ENCODE peak calls at places on chromosomes 13 and 19, in ten cellular contexts. One of them, this sample, is unnamed.

GRCh38 chr13:38707433-38707832 is 20.6 kb downstream of the FREM2 start:
- DNase-seq in MCF 10A: no peak
- DNase-seq in ascending aorta: no peak
- DNase-seq in stomach: no peak
- DNase-seq in CD4-positive, alpha-beta T cell: no peak
- DNase-seq in fibroblast of villous mesenchyme: no peak
- DNase-seq in body of pancreas: no peak
- DNase-seq in WTC11: no peak
- DNase-seq in AG04449: no peak
- DNase-seq in A673: no peak
- DNase-seq in this sample: no peak

GRCh38 chr13:99655351-99656091 is 154.2 kb downstream of the TM9SF2 start:
- DNase-seq in MCF 10A: peak
- DNase-seq in ascending aorta: no peak
- DNase-seq in stomach: no peak
- DNase-seq in CD4-positive, alpha-beta T cell: no peak
- DNase-seq in fibroblast of villous mesenchyme: no peak
- DNase-seq in body of pancreas: peak
- DNase-seq in WTC11: no peak
- DNase-seq in AG04449: no peak
- DNase-seq in A673: no peak
- DNase-seq in this sample: no peak

GRCh38 chr13:33351324-33351723 is 65.8 kb upstream of the STARD13 start:
- DNase-seq in MCF 10A: no peak
- DNase-seq in ascending aorta: no peak
- DNase-seq in stomach: no peak
- DNase-seq in CD4-positive, alpha-beta T cell: no peak
- DNase-seq in fibroblast of villous mesenchyme: peak
- DNase-seq in body of pancreas: peak
- DNase-seq in WTC11: no peak
- DNase-seq in AG04449: no peak
- DNase-seq in A673: peak
- DNase-seq in this sample: no peak

GRCh38 chr19:47035495-47036232 is 12.8 kb downstream of the TMEM160 start:
- DNase-seq in MCF 10A: peak
- DNase-seq in ascending aorta: peak
- DNase-seq in stomach: peak
- DNase-seq in CD4-positive, alpha-beta T cell: peak
- DNase-seq in fibroblast of villous mesenchyme: peak
- DNase-seq in body of pancreas: peak
- DNase-seq in WTC11: peak
- DNase-seq in AG04449: no peak
- DNase-seq in A673: peak
- DNase-seq in this sample: peak

GRCh38 chr13:65292488-65292901 is 1937.6 kb downstream of the PCDH9 start:
- DNase-seq in MCF 10A: peak
- DNase-seq in ascending aorta: no peak
- DNase-seq in stomach: no peak
- DNase-seq in CD4-positive, alpha-beta T cell: no peak
- DNase-seq in fibroblast of villous mesenchyme: peak
- DNase-seq in body of pancreas: no peak
- DNase-seq in WTC11: no peak
- DNase-seq in AG04449: peak
- DNase-seq in A673: peak
- DNase-seq in this sample: no peak

GRCh38 chr19:42280761-42281174 is 11.7 kb downstream of the CIC start:
- DNase-seq in MCF 10A: peak
- DNase-seq in ascending aorta: peak
- DNase-seq in stomach: no peak
- DNase-seq in CD4-positive, alpha-beta T cell: no peak
- DNase-seq in fibroblast of villous mesenchyme: peak
- DNase-seq in body of pancreas: no peak
- DNase-seq in WTC11: no peak
- DNase-seq in AG04449: no peak
- DNase-seq in A673: no peak
- DNase-seq in this sample: no peak

GRCh38 chr19:45117167-45117594 is 24.2 kb downstream of the PPP1R37 start:
- DNase-seq in MCF 10A: no peak
- DNase-seq in ascending aorta: no peak
- DNase-seq in stomach: no peak
- DNase-seq in CD4-positive, alpha-beta T cell: peak
- DNase-seq in fibroblast of villous mesenchyme: peak
- DNase-seq in body of pancreas: no peak
- DNase-seq in WTC11: no peak
- DNase-seq in AG04449: no peak
- DNase-seq in A673: peak
- DNase-seq in this sample: no peak

GRCh38 chr19:39498262-39499081 is at the start of gene DLL3:
- DNase-seq in MCF 10A: no peak
- DNase-seq in ascending aorta: no peak
- DNase-seq in stomach: no peak
- DNase-seq in CD4-positive, alpha-beta T cell: no peak
- DNase-seq in fibroblast of villous mesenchyme: peak
- DNase-seq in body of pancreas: no peak
- DNase-seq in WTC11: peak
- DNase-seq in AG04449: no peak
- DNase-seq in A673: peak
- DNase-seq in this sample: no peak

GRCh38 chr13:85864963-85865530 is 65.8 kb upstream of the SLITRK6 start:
- DNase-seq in MCF 10A: peak
- DNase-seq in ascending aorta: no peak
- DNase-seq in stomach: no peak
- DNase-seq in CD4-positive, alpha-beta T cell: no peak
- DNase-seq in fibroblast of villous mesenchyme: no peak
- DNase-seq in body of pancreas: no peak
- DNase-seq in WTC11: peak
- DNase-seq in AG04449: no peak
- DNase-seq in A673: peak
- DNase-seq in this sample: no peak

GRCh38 chr13:91804724-91805123 is 406.3 kb downstream of the GPC5 start:
- DNase-seq in MCF 10A: no peak
- DNase-seq in ascending aorta: no peak
- DNase-seq in stomach: no peak
- DNase-seq in CD4-positive, alpha-beta T cell: no peak
- DNase-seq in fibroblast of villous mesenchyme: no peak
- DNase-seq in body of pancreas: no peak
- DNase-seq in WTC11: no peak
- DNase-seq in AG04449: no peak
- DNase-seq in A673: no peak
- DNase-seq in this sample: no peak

GRCh38 chr19:16418597-16418962 is 53.2 kb downstream of the EPS15L1 start:
- DNase-seq in MCF 10A: no peak
- DNase-seq in ascending aorta: no peak
- DNase-seq in stomach: no peak
- DNase-seq in CD4-positive, alpha-beta T cell: no peak
- DNase-seq in fibroblast of villous mesenchyme: no peak
- DNase-seq in body of pancreas: no peak
- DNase-seq in WTC11: no peak
- DNase-seq in AG04449: no peak
- DNase-seq in A673: no peak
- DNase-seq in this sample: no peak

GRCh38 chr13:113176292-113176691 is 17.8 kb downstream of the PROZ start:
- DNase-seq in MCF 10A: no peak
- DNase-seq in ascending aorta: no peak
- DNase-seq in stomach: no peak
- DNase-seq in CD4-positive, alpha-beta T cell: no peak
- DNase-seq in fibroblast of villous mesenchyme: no peak
- DNase-seq in body of pancreas: no peak
- DNase-seq in WTC11: no peak
- DNase-seq in AG04449: no peak
- DNase-seq in A673: no peak
- DNase-seq in this sample: no peak

GRCh38 chr13:26943748-26944147 is 183.2 kb upstream of the GPR12 start:
- DNase-seq in MCF 10A: no peak
- DNase-seq in ascending aorta: no peak
- DNase-seq in stomach: no peak
- DNase-seq in CD4-positive, alpha-beta T cell: no peak
- DNase-seq in fibroblast of villous mesenchyme: no peak
- DNase-seq in body of pancreas: no peak
- DNase-seq in WTC11: no peak
- DNase-seq in AG04449: no peak
- DNase-seq in A673: no peak
- DNase-seq in this sample: no peak

GRCh38 chr13:95226051-95226450 is 75.2 kb downstream of the ABCC4 start:
- DNase-seq in MCF 10A: no peak
- DNase-seq in ascending aorta: no peak
- DNase-seq in stomach: no peak
- DNase-seq in CD4-positive, alpha-beta T cell: no peak
- DNase-seq in fibroblast of villous mesenchyme: no peak
- DNase-seq in body of pancreas: no peak
- DNase-seq in WTC11: no peak
- DNase-seq in AG04449: no peak
- DNase-seq in A673: no peak
- DNase-seq in this sample: no peak

DNA sequence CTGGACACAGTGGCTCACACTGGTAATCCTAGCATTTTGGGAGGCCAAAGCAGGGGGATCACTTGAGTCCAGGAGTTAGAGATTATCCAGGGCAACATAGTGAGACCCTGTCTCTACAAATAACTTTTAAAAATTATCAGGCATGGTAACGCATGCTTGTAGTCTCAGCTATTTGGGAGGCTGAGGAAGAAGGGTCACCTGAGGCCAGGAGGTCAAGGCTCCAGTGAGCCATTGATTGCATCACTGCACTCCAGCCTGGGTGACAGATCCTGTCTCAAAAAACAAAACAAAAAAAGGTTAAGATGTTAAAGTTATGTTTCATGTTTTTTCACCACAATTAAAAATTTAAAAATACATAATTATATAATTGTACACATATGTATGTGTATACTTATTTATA is 19.2 kb upstream of the DIAPH3 start:
- DNase-seq in MCF 10A: no peak
- DNase-seq in ascending aorta: no peak
- DNase-seq in stomach: no peak
- DNase-seq in CD4-positive, alpha-beta T cell: no peak
- DNase-seq in fibroblast of villous mesenchyme: no peak
- DNase-seq in body of pancreas: no peak
- DNase-seq in WTC11: no peak
- DNase-seq in AG04449: no peak
- DNase-seq in A673: no peak
- DNase-seq in this sample: no peak
- TF ChIP-seq CTCF in MCF 10A: no peak
- TF ChIP-seq CTCF in ascending aorta: no peak
- TF ChIP-seq CTCF in stomach: no peak
- TF ChIP-seq CTCF in CD4-positive, alpha-beta T cell: no peak
- TF ChIP-seq CTCF in fibroblast of villous mesenchyme: no peak
- TF ChIP-seq CTCF in body of pancreas: no peak
- TF ChIP-seq CTCF in WTC11: no peak
- TF ChIP-seq CTCF in AG04449: no peak
- TF ChIP-seq CTCF in A673: no peak
- TF ChIP-seq CTCF in this sample: no peak

DNA sequence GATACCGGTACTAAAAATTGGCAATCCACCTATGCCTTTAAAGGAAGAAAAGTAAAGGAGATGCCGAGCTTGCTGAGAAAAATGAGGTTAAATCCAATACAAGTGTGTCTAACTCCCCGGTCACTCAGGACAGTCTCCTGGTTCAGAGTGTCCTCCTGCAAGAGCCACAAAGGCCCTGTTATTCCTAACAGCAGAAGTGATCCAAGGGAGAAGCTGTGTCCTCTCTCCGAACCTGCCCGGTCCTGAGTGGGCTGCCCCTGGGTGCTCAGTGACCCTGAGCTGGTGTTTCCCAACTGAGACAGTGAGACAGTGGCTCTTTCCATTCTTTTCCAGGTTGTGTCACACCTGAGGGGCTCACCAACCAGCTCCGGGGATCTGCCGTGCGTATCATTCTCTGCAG is 4.8 kb downstream of the GJB6 start:
- DNase-seq in MCF 10A: no peak
- DNase-seq in ascending aorta: no peak
- DNase-seq in stomach: no peak
- DNase-seq in CD4-positive, alpha-beta T cell: no peak
- DNase-seq in fibroblast of villous mesenchyme: no peak
- DNase-seq in body of pancreas: no peak
- DNase-seq in WTC11: no peak
- DNase-seq in AG04449: no peak
- DNase-seq in A673: no peak
- DNase-seq in this sample: no peak
- TF ChIP-seq CTCF in MCF 10A: no peak
- TF ChIP-seq CTCF in ascending aorta: no peak
- TF ChIP-seq CTCF in stomach: no peak
- TF ChIP-seq CTCF in CD4-positive, alpha-beta T cell: no peak
- TF ChIP-seq CTCF in fibroblast of villous mesenchyme: no peak
- TF ChIP-seq CTCF in body of pancreas: no peak
- TF ChIP-seq CTCF in WTC11: no peak
- TF ChIP-seq CTCF in AG04449: no peak
- TF ChIP-seq CTCF in A673: no peak
- TF ChIP-seq CTCF in this sample: no peak

GRCh38 chr19:49486710-49487276 is 615 bp upstream of the RPL13A start:
- DNase-seq in MCF 10A: no peak
- DNase-seq in ascending aorta: no peak
- DNase-seq in stomach: no peak
- DNase-seq in CD4-positive, alpha-beta T cell: no peak
- DNase-seq in fibroblast of villous mesenchyme: no peak
- DNase-seq in body of pancreas: no peak
- DNase-seq in WTC11: no peak
- DNase-seq in AG04449: no peak
- DNase-seq in A673: no peak
- DNase-seq in this sample: no peak
- TF ChIP-seq CTCF in MCF 10A: no peak
- TF ChIP-seq CTCF in ascending aorta: no peak
- TF ChIP-seq CTCF in stomach: no peak
- TF ChIP-seq CTCF in CD4-positive, alpha-beta T cell: no peak
- TF ChIP-seq CTCF in fibroblast of villous mesenchyme: no peak
- TF ChIP-seq CTCF in body of pancreas: peak
- TF ChIP-seq CTCF in WTC11: no peak
- TF ChIP-seq CTCF in AG04449: no peak
- TF ChIP-seq CTCF in A673: no peak
- TF ChIP-seq CTCF in this sample: no peak

GRCh38 chr13:46339035-46339666 is 47.9 kb downstream of the RUBCNL start:
- DNase-seq in MCF 10A: peak
- DNase-seq in ascending aorta: no peak
- DNase-seq in stomach: no peak
- DNase-seq in CD4-positive, alpha-beta T cell: no peak
- DNase-seq in fibroblast of villous mesenchyme: peak
- DNase-seq in body of pancreas: peak
- DNase-seq in WTC11: no peak
- DNase-seq in AG04449: no peak
- DNase-seq in A673: no peak
- DNase-seq in this sample: no peak
- TF ChIP-seq CTCF in MCF 10A: no peak
- TF ChIP-seq CTCF in ascending aorta: no peak
- TF ChIP-seq CTCF in stomach: no peak
- TF ChIP-seq CTCF in CD4-positive, alpha-beta T cell: no peak
- TF ChIP-seq CTCF in fibroblast of villous mesenchyme: no peak
- TF ChIP-seq CTCF in body of pancreas: no peak
- TF ChIP-seq CTCF in WTC11: no peak
- TF ChIP-seq CTCF in AG04449: no peak
- TF ChIP-seq CTCF in A673: no peak
- TF ChIP-seq CTCF in this sample: no peak

GRCh38 chr19:52492201-52492960 is 35.1 kb upstream of the ZNF808 start:
- DNase-seq in MCF 10A: no peak
- DNase-seq in ascending aorta: no peak
- DNase-seq in stomach: no peak
- DNase-seq in CD4-positive, alpha-beta T cell: no peak
- DNase-seq in fibroblast of villous mesenchyme: no peak
- DNase-seq in body of pancreas: no peak
- DNase-seq in WTC11: peak
- DNase-seq in AG04449: no peak
- DNase-seq in A673: no peak
- DNase-seq in this sample: no peak
- TF ChIP-seq CTCF in MCF 10A: no peak
- TF ChIP-seq CTCF in ascending aorta: no peak
- TF ChIP-seq CTCF in stomach: no peak
- TF ChIP-seq CTCF in CD4-positive, alpha-beta T cell: no peak
- TF ChIP-seq CTCF in fibroblast of villous mesenchyme: no peak
- TF ChIP-seq CTCF in body of pancreas: no peak
- TF ChIP-seq CTCF in WTC11: no peak
- TF ChIP-seq CTCF in AG04449: no peak
- TF ChIP-seq CTCF in A673: no peak
- TF ChIP-seq CTCF in this sample: no peak

GRCh38 chr19:2110822-2111221 is 14.1 kb downstream of the IZUMO4 start:
- DNase-seq in MCF 10A: no peak
- DNase-seq in ascending aorta: no peak
- DNase-seq in stomach: no peak
- DNase-seq in CD4-positive, alpha-beta T cell: no peak
- DNase-seq in fibroblast of villous mesenchyme: no peak
- DNase-seq in body of pancreas: no peak
- DNase-seq in WTC11: peak
- DNase-seq in AG04449: no peak
- DNase-seq in A673: no peak
- DNase-seq in this sample: no peak
- TF ChIP-seq CTCF in MCF 10A: no peak
- TF ChIP-seq CTCF in ascending aorta: no peak
- TF ChIP-seq CTCF in stomach: no peak
- TF ChIP-seq CTCF in CD4-positive, alpha-beta T cell: no peak
- TF ChIP-seq CTCF in fibroblast of villous mesenchyme: no peak
- TF ChIP-seq CTCF in body of pancreas: no peak
- TF ChIP-seq CTCF in WTC11: no peak
- TF ChIP-seq CTCF in AG04449: no peak
- TF ChIP-seq CTCF in A673: peak
- TF ChIP-seq CTCF in this sample: peak